ENCODE peak calls at places on chromosomes 3 and 15, in five cellular contexts. S is activated CD8-positive, alpha-beta T cell treated with anti-CD3 and anti-CD28 coated beads for 36 hours; V is effector memory CD8-positive, alpha-beta T cell; R is T-cell; P is left cardiac atrium. Z is an unnamed sample.

GRCh38 chr15:70604671-70605070 is 158.7 kb downstream of the UACA start:
- ATAC-seq in P (peak), S (no peak), V (no peak), R (no peak), Z (peak)

GRCh38 chr3:85576091-85576690 is 617.4 kb downstream of the CADM2 start:
- ATAC-seq in S (no peak), R (peak), P (no peak), V (no peak), Z (peak)

GRCh38 chr3:40524571-40525285 is at the start of gene ZNF621:
- ATAC-seq in P (peak), R (peak), V (peak), S (peak), Z (peak)

GRCh38 chr3:37514055-37514665 is 339.8 kb upstream of the LRRFIP2 start:
- ATAC-seq in R (no peak), S (no peak), P (no peak), V (no peak), Z (no peak)

GRCh38 chr15:81016253-81017068 is 15.7 kb downstream of the TLNRD1 start:
- ATAC-seq in R (no peak), V (no peak), P (peak), S (no peak), Z (no peak)

GRCh38 chr3:180179562-180179961 is 142.8 kb upstream of the PEX5L start:
- ATAC-seq in P (no peak), V (no peak), R (no peak), S (no peak), Z (no peak)

GRCh38 chr3:31925271-31925630 is 55.8 kb downstream of the OSBPL10 start:
- ATAC-seq in P (no peak), S (no peak), V (no peak), R (no peak), Z (peak)

GRCh38 chr3:31908391-31909097 is 72.5 kb downstream of the OSBPL10 start:
- ATAC-seq in R (no peak), P (peak), V (no peak), S (no peak), Z (no peak)

GRCh38 chr3:46882377-46883015 is 5.0 kb downstream of the PTH1R start:
- ATAC-seq in V (peak), S (no peak), R (no peak), P (peak), Z (peak)

GRCh38 chr3:119257654-119258410 is 17.2 kb upstream of the B4GALT4 start:
- ATAC-seq in V (no peak), P (peak), S (no peak), R (no peak), Z (peak)

Z was measured in esophagus mucosa.